ENCODE peak calls at places on chromosomes 11 and 22, in seven cellular contexts. One of them, this sample, is unnamed.

GRCh38 chr11:65459552-65459951 is 37.0 kb downstream of the NEAT1 start:
- DNase-seq in uterus: no peak
- DNase-seq in heart right ventricle: no peak
- DNase-seq in T-helper 9 cell: no peak
- DNase-seq in NCI-H1105 treated with DMSO at 0.1 percent for 48 hours: no peak
- DNase-seq in NCI-H524: no peak
- DNase-seq in stimulated activated CD4-positive, alpha-beta T cell treated with anti-CD3 and anti-CD28 coated beads, Interleukin-1b, Interleukin-23, amount 100 ng/mL, for 24 hours: no peak
- DNase-seq in this sample: no peak

GRCh38 chr11:35750981-35751663 is 88.5 kb downstream of the TRIM44 start:
- DNase-seq in uterus: no peak
- DNase-seq in heart right ventricle: no peak
- DNase-seq in T-helper 9 cell: no peak
- DNase-seq in NCI-H1105 treated with DMSO at 0.1 percent for 48 hours: no peak
- DNase-seq in NCI-H524: no peak
- DNase-seq in stimulated activated CD4-positive, alpha-beta T cell treated with anti-CD3 and anti-CD28 coated beads, Interleukin-1b, Interleukin-23, amount 100 ng/mL, for 24 hours: no peak
- DNase-seq in this sample: no peak

GRCh38 chr11:66237867-66238266 is 30.6 kb upstream of the RAB1B start:
- DNase-seq in uterus: no peak
- DNase-seq in heart right ventricle: no peak
- DNase-seq in T-helper 9 cell: no peak
- DNase-seq in NCI-H1105 treated with DMSO at 0.1 percent for 48 hours: no peak
- DNase-seq in NCI-H524: no peak
- DNase-seq in stimulated activated CD4-positive, alpha-beta T cell treated with anti-CD3 and anti-CD28 coated beads, Interleukin-1b, Interleukin-23, amount 100 ng/mL, for 24 hours: no peak
- DNase-seq in this sample: no peak

GRCh38 chr11:65491614-65492386 is 7.0 kb upstream of the MALAT1 start:
- DNase-seq in uterus: peak
- DNase-seq in heart right ventricle: peak
- DNase-seq in T-helper 9 cell: no peak
- DNase-seq in NCI-H1105 treated with DMSO at 0.1 percent for 48 hours: peak
- DNase-seq in NCI-H524: peak
- DNase-seq in stimulated activated CD4-positive, alpha-beta T cell treated with anti-CD3 and anti-CD28 coated beads, Interleukin-1b, Interleukin-23, amount 100 ng/mL, for 24 hours: no peak
- DNase-seq in this sample: no peak

GRCh38 chr11:64268687-64269379 is 15.6 kb downstream of the BAD start:
- DNase-seq in uterus: peak
- DNase-seq in heart right ventricle: peak
- DNase-seq in T-helper 9 cell: peak
- DNase-seq in NCI-H1105 treated with DMSO at 0.1 percent for 48 hours: peak
- DNase-seq in NCI-H524: peak
- DNase-seq in stimulated activated CD4-positive, alpha-beta T cell treated with anti-CD3 and anti-CD28 coated beads, Interleukin-1b, Interleukin-23, amount 100 ng/mL, for 24 hours: no peak
- DNase-seq in this sample: peak

GRCh38 chr11:2883717-2884423 is 1.7 kb downstream of the CDKN1C start:
- DNase-seq in uterus: no peak
- DNase-seq in heart right ventricle: peak
- DNase-seq in T-helper 9 cell: no peak
- DNase-seq in NCI-H1105 treated with DMSO at 0.1 percent for 48 hours: peak
- DNase-seq in NCI-H524: no peak
- DNase-seq in stimulated activated CD4-positive, alpha-beta T cell treated with anti-CD3 and anti-CD28 coated beads, Interleukin-1b, Interleukin-23, amount 100 ng/mL, for 24 hours: no peak
- DNase-seq in this sample: no peak

GRCh38 chr22:22556578-22556977 is 2.5 kb downstream of the PRAME start:
- DNase-seq in uterus: no peak
- DNase-seq in heart right ventricle: no peak
- DNase-seq in T-helper 9 cell: no peak
- DNase-seq in NCI-H1105 treated with DMSO at 0.1 percent for 48 hours: no peak
- DNase-seq in NCI-H524: no peak
- DNase-seq in stimulated activated CD4-positive, alpha-beta T cell treated with anti-CD3 and anti-CD28 coated beads, Interleukin-1b, Interleukin-23, amount 100 ng/mL, for 24 hours: no peak
- DNase-seq in this sample: no peak

GRCh38 chr22:42132457-42132856 is 1.8 kb upstream of the CYP2D6 start:
- DNase-seq in uterus: no peak
- DNase-seq in heart right ventricle: peak
- DNase-seq in T-helper 9 cell: no peak
- DNase-seq in NCI-H1105 treated with DMSO at 0.1 percent for 48 hours: no peak
- DNase-seq in NCI-H524: no peak
- DNase-seq in stimulated activated CD4-positive, alpha-beta T cell treated with anti-CD3 and anti-CD28 coated beads, Interleukin-1b, Interleukin-23, amount 100 ng/mL, for 24 hours: no peak
- DNase-seq in this sample: no peak

GRCh38 chr11:73426184-73426845 is 50.1 kb downstream of the RELT start:
- DNase-seq in uterus: no peak
- DNase-seq in heart right ventricle: no peak
- DNase-seq in T-helper 9 cell: no peak
- DNase-seq in NCI-H1105 treated with DMSO at 0.1 percent for 48 hours: no peak
- DNase-seq in NCI-H524: no peak
- DNase-seq in stimulated activated CD4-positive, alpha-beta T cell treated with anti-CD3 and anti-CD28 coated beads, Interleukin-1b, Interleukin-23, amount 100 ng/mL, for 24 hours: no peak
- DNase-seq in this sample: no peak

GRCh38 chr22:21680830-21681565 is 15.2 kb downstream of the PPIL2 start:
- DNase-seq in uterus: no peak
- DNase-seq in heart right ventricle: no peak
- DNase-seq in T-helper 9 cell: no peak
- DNase-seq in NCI-H1105 treated with DMSO at 0.1 percent for 48 hours: no peak
- DNase-seq in NCI-H524: no peak
- DNase-seq in stimulated activated CD4-positive, alpha-beta T cell treated with anti-CD3 and anti-CD28 coated beads, Interleukin-1b, Interleukin-23, amount 100 ng/mL, for 24 hours: no peak
- DNase-seq in this sample: no peak

GRCh38 chr11:114059984-114060401 is 482 bp downstream of the ZBTB16 start:
- DNase-seq in uterus: peak
- DNase-seq in heart right ventricle: no peak
- DNase-seq in T-helper 9 cell: no peak
- DNase-seq in NCI-H1105 treated with DMSO at 0.1 percent for 48 hours: peak
- DNase-seq in NCI-H524: no peak
- DNase-seq in stimulated activated CD4-positive, alpha-beta T cell treated with anti-CD3 and anti-CD28 coated beads, Interleukin-1b, Interleukin-23, amount 100 ng/mL, for 24 hours: no peak
- DNase-seq in this sample: no peak

GRCh38 chr11:112797653-112798293 is 163.4 kb upstream of the NCAM1 start:
- DNase-seq in uterus: no peak
- DNase-seq in heart right ventricle: no peak
- DNase-seq in T-helper 9 cell: no peak
- DNase-seq in NCI-H1105 treated with DMSO at 0.1 percent for 48 hours: no peak
- DNase-seq in NCI-H524: peak
- DNase-seq in stimulated activated CD4-positive, alpha-beta T cell treated with anti-CD3 and anti-CD28 coated beads, Interleukin-1b, Interleukin-23, amount 100 ng/mL, for 24 hours: no peak
- DNase-seq in this sample: peak

GRCh38 chr11:68122936-68123539 is 1.9 kb upstream of the CHKA start:
- DNase-seq in uterus: no peak
- DNase-seq in heart right ventricle: no peak
- DNase-seq in T-helper 9 cell: no peak
- DNase-seq in NCI-H1105 treated with DMSO at 0.1 percent for 48 hours: no peak
- DNase-seq in NCI-H524: no peak
- DNase-seq in stimulated activated CD4-positive, alpha-beta T cell treated with anti-CD3 and anti-CD28 coated beads, Interleukin-1b, Interleukin-23, amount 100 ng/mL, for 24 hours: no peak
- DNase-seq in this sample: peak

GRCh38 chr11:111663820-111664219 is 61.6 kb downstream of the SIK2 start:
- DNase-seq in uterus: peak
- DNase-seq in heart right ventricle: peak
- DNase-seq in T-helper 9 cell: no peak
- DNase-seq in NCI-H1105 treated with DMSO at 0.1 percent for 48 hours: no peak
- DNase-seq in NCI-H524: no peak
- DNase-seq in stimulated activated CD4-positive, alpha-beta T cell treated with anti-CD3 and anti-CD28 coated beads, Interleukin-1b, Interleukin-23, amount 100 ng/mL, for 24 hours: no peak
- DNase-seq in this sample: no peak

GRCh38 chr22:35446365-35446764 is 46.4 kb downstream of the MCM5 start:
- DNase-seq in uterus: peak
- DNase-seq in heart right ventricle: no peak
- DNase-seq in T-helper 9 cell: no peak
- DNase-seq in NCI-H1105 treated with DMSO at 0.1 percent for 48 hours: no peak
- DNase-seq in NCI-H524: no peak
- DNase-seq in stimulated activated CD4-positive, alpha-beta T cell treated with anti-CD3 and anti-CD28 coated beads, Interleukin-1b, Interleukin-23, amount 100 ng/mL, for 24 hours: no peak
- DNase-seq in this sample: no peak

GRCh38 chr22:49161002-49161850 is 666.4 kb downstream of the BRD1 start:
- DNase-seq in uterus: no peak
- DNase-seq in heart right ventricle: no peak
- DNase-seq in T-helper 9 cell: no peak
- DNase-seq in NCI-H1105 treated with DMSO at 0.1 percent for 48 hours: no peak
- DNase-seq in NCI-H524: no peak
- DNase-seq in stimulated activated CD4-positive, alpha-beta T cell treated with anti-CD3 and anti-CD28 coated beads, Interleukin-1b, Interleukin-23, amount 100 ng/mL, for 24 hours: no peak
- DNase-seq in this sample: no peak

GRCh38 chr22:39940757-39941305 is 19.4 kb upstream of the TMA7B start:
- DNase-seq in uterus: no peak
- DNase-seq in heart right ventricle: no peak
- DNase-seq in T-helper 9 cell: no peak
- DNase-seq in NCI-H1105 treated with DMSO at 0.1 percent for 48 hours: no peak
- DNase-seq in NCI-H524: no peak
- DNase-seq in stimulated activated CD4-positive, alpha-beta T cell treated with anti-CD3 and anti-CD28 coated beads, Interleukin-1b, Interleukin-23, amount 100 ng/mL, for 24 hours: no peak
- DNase-seq in this sample: no peak

GRCh38 chr11:12678092-12678491 is 3.9 kb downstream of the TEAD1 start:
- DNase-seq in uterus: no peak
- DNase-seq in heart right ventricle: no peak
- DNase-seq in T-helper 9 cell: no peak
- DNase-seq in NCI-H1105 treated with DMSO at 0.1 percent for 48 hours: no peak
- DNase-seq in NCI-H524: no peak
- DNase-seq in stimulated activated CD4-positive, alpha-beta T cell treated with anti-CD3 and anti-CD28 coated beads, Interleukin-1b, Interleukin-23, amount 100 ng/mL, for 24 hours: no peak
- DNase-seq in this sample: no peak

GRCh38 chr11:100789500-100789899 is 102.4 kb downstream of the ARHGAP42 start:
- DNase-seq in uterus: no peak
- DNase-seq in heart right ventricle: peak
- DNase-seq in T-helper 9 cell: no peak
- DNase-seq in NCI-H1105 treated with DMSO at 0.1 percent for 48 hours: no peak
- DNase-seq in NCI-H524: no peak
- DNase-seq in stimulated activated CD4-positive, alpha-beta T cell treated with anti-CD3 and anti-CD28 coated beads, Interleukin-1b, Interleukin-23, amount 100 ng/mL, for 24 hours: no peak
- DNase-seq in this sample: no peak

GRCh38 chr22:27416553-27417427 is 384.8 kb downstream of the MN1 start:
- DNase-seq in uterus: no peak
- DNase-seq in heart right ventricle: no peak
- DNase-seq in T-helper 9 cell: no peak
- DNase-seq in NCI-H1105 treated with DMSO at 0.1 percent for 48 hours: peak
- DNase-seq in NCI-H524: peak
- DNase-seq in stimulated activated CD4-positive, alpha-beta T cell treated with anti-CD3 and anti-CD28 coated beads, Interleukin-1b, Interleukin-23, amount 100 ng/mL, for 24 hours: no peak
- DNase-seq in this sample: no peak

GRCh38 chr11:118398797-118399564 is 2.4 kb upstream of the ATP5MG start:
- DNase-seq in uterus: no peak
- DNase-seq in heart right ventricle: no peak
- DNase-seq in T-helper 9 cell: peak
- DNase-seq in NCI-H1105 treated with DMSO at 0.1 percent for 48 hours: no peak
- DNase-seq in NCI-H524: no peak
- DNase-seq in stimulated activated CD4-positive, alpha-beta T cell treated with anti-CD3 and anti-CD28 coated beads, Interleukin-1b, Interleukin-23, amount 100 ng/mL, for 24 hours: no peak
- DNase-seq in this sample: no peak

GRCh38 chr11:27282141-27282590 is 80.8 kb downstream of the CCDC34 start:
- DNase-seq in uterus: peak
- DNase-seq in heart right ventricle: peak
- DNase-seq in T-helper 9 cell: no peak
- DNase-seq in NCI-H1105 treated with DMSO at 0.1 percent for 48 hours: no peak
- DNase-seq in NCI-H524: no peak
- DNase-seq in stimulated activated CD4-positive, alpha-beta T cell treated with anti-CD3 and anti-CD28 coated beads, Interleukin-1b, Interleukin-23, amount 100 ng/mL, for 24 hours: no peak
- DNase-seq in this sample: no peak

GRCh38 chr11:134030853-134031252 is 38.0 kb upstream of the JAM3 start:
- DNase-seq in uterus: no peak
- DNase-seq in heart right ventricle: no peak
- DNase-seq in T-helper 9 cell: no peak
- DNase-seq in NCI-H1105 treated with DMSO at 0.1 percent for 48 hours: no peak
- DNase-seq in NCI-H524: no peak
- DNase-seq in stimulated activated CD4-positive, alpha-beta T cell treated with anti-CD3 and anti-CD28 coated beads, Interleukin-1b, Interleukin-23, amount 100 ng/mL, for 24 hours: no peak
- DNase-seq in this sample: no peak

GRCh38 chr11:65488273-65489058 is 10.4 kb upstream of the MALAT1 start:
- DNase-seq in uterus: peak
- DNase-seq in heart right ventricle: peak
- DNase-seq in T-helper 9 cell: no peak
- DNase-seq in NCI-H1105 treated with DMSO at 0.1 percent for 48 hours: no peak
- DNase-seq in NCI-H524: no peak
- DNase-seq in stimulated activated CD4-positive, alpha-beta T cell treated with anti-CD3 and anti-CD28 coated beads, Interleukin-1b, Interleukin-23, amount 100 ng/mL, for 24 hours: no peak
- DNase-seq in this sample: peak

GRCh38 chr11:20443596-20443995 is 56.1 kb downstream of the PRMT3 start:
- DNase-seq in uterus: no peak
- DNase-seq in heart right ventricle: no peak
- DNase-seq in T-helper 9 cell: no peak
- DNase-seq in NCI-H1105 treated with DMSO at 0.1 percent for 48 hours: peak
- DNase-seq in NCI-H524: no peak
- DNase-seq in stimulated activated CD4-positive, alpha-beta T cell treated with anti-CD3 and anti-CD28 coated beads, Interleukin-1b, Interleukin-23, amount 100 ng/mL, for 24 hours: no peak
- DNase-seq in this sample: no peak

GRCh38 chr11:124884340-124884739 is 13.3 kb downstream of the ROBO4 start:
- DNase-seq in uterus: no peak
- DNase-seq in heart right ventricle: no peak
- DNase-seq in T-helper 9 cell: no peak
- DNase-seq in NCI-H1105 treated with DMSO at 0.1 percent for 48 hours: no peak
- DNase-seq in NCI-H524: no peak
- DNase-seq in stimulated activated CD4-positive, alpha-beta T cell treated with anti-CD3 and anti-CD28 coated beads, Interleukin-1b, Interleukin-23, amount 100 ng/mL, for 24 hours: no peak
- DNase-seq in this sample: no peak

GRCh38 chr11:45859661-45860140 is 12.4 kb downstream of the CRY2 start:
- DNase-seq in uterus: peak
- DNase-seq in heart right ventricle: peak
- DNase-seq in T-helper 9 cell: no peak
- DNase-seq in NCI-H1105 treated with DMSO at 0.1 percent for 48 hours: peak
- DNase-seq in NCI-H524: no peak
- DNase-seq in stimulated activated CD4-positive, alpha-beta T cell treated with anti-CD3 and anti-CD28 coated beads, Interleukin-1b, Interleukin-23, amount 100 ng/mL, for 24 hours: no peak
- DNase-seq in this sample: peak

GRCh38 chr11:68469122-68469521 is 8.6 kb downstream of the PPP6R3 start:
- DNase-seq in uterus: no peak
- DNase-seq in heart right ventricle: no peak
- DNase-seq in T-helper 9 cell: no peak
- DNase-seq in NCI-H1105 treated with DMSO at 0.1 percent for 48 hours: no peak
- DNase-seq in NCI-H524: no peak
- DNase-seq in stimulated activated CD4-positive, alpha-beta T cell treated with anti-CD3 and anti-CD28 coated beads, Interleukin-1b, Interleukin-23, amount 100 ng/mL, for 24 hours: no peak
- DNase-seq in this sample: no peak

GRCh38 chr22:49869855-49870712 is 16.4 kb downstream of the ZBED4 start:
- DNase-seq in uterus: no peak
- DNase-seq in heart right ventricle: no peak
- DNase-seq in T-helper 9 cell: peak
- DNase-seq in NCI-H1105 treated with DMSO at 0.1 percent for 48 hours: no peak
- DNase-seq in NCI-H524: no peak
- DNase-seq in stimulated activated CD4-positive, alpha-beta T cell treated with anti-CD3 and anti-CD28 coated beads, Interleukin-1b, Interleukin-23, amount 100 ng/mL, for 24 hours: no peak
- DNase-seq in this sample: no peak

GRCh38 chr22:31613286-31613903 is 48.6 kb downstream of the PISD start:
- DNase-seq in uterus: no peak
- DNase-seq in heart right ventricle: no peak
- DNase-seq in T-helper 9 cell: no peak
- DNase-seq in NCI-H1105 treated with DMSO at 0.1 percent for 48 hours: no peak
- DNase-seq in NCI-H524: no peak
- DNase-seq in stimulated activated CD4-positive, alpha-beta T cell treated with anti-CD3 and anti-CD28 coated beads, Interleukin-1b, Interleukin-23, amount 100 ng/mL, for 24 hours: no peak
- DNase-seq in this sample: no peak

GRCh38 chr11:2898366-2899079 is 12.9 kb upstream of the CDKN1C start:
- DNase-seq in uterus: peak
- DNase-seq in heart right ventricle: peak
- DNase-seq in T-helper 9 cell: peak
- DNase-seq in NCI-H1105 treated with DMSO at 0.1 percent for 48 hours: no peak
- DNase-seq in NCI-H524: no peak
- DNase-seq in stimulated activated CD4-positive, alpha-beta T cell treated with anti-CD3 and anti-CD28 coated beads, Interleukin-1b, Interleukin-23, amount 100 ng/mL, for 24 hours: no peak
- DNase-seq in this sample: peak